ENCODE peak calls at places on chromosomes 5 and 9, in four cellular contexts. G, J, R and C are unnamed samples.

GRCh38 chr9:93955356-93956182 is 414 bp upstream of the BARX1 start:
- DNase-seq in G (no peak), J (no peak), R (peak; percentile 84), C (no peak)

GRCh38 chr5:150272531-150272930 is 17.0 kb downstream of the CAMK2A start:
- DNase-seq in G (peak; percentile 52), J (peak; percentile 72), R (peak; percentile 69), C (peak; percentile 50)

GRCh38 chr5:3853366-3853765 is 257.7 kb downstream of the IRX1 start:
- DNase-seq in G (no peak), J (no peak), R (no peak), C (no peak)

GRCh38 chr9:18480649-18481048 is 6.7 kb downstream of the ADAMTSL1 start:
- DNase-seq in G (peak; percentile 54), J (no peak), R (no peak), C (no peak)

GRCh38 chr9:114004221-114004716 is 73.8 kb downstream of the AMBP start:
- DNase-seq in G (no peak), J (no peak), R (peak; percentile 17), C (no peak)

GRCh38 chr9:135078361-135078821 is 9.1 kb upstream of the OLFM1 start:
- DNase-seq in G (no peak), J (no peak), R (peak; percentile 7), C (no peak)

GRCh38 chr5:74279244-74279643 is 361.3 kb downstream of the ENC1 start:
- DNase-seq in G (no peak), J (no peak), R (no peak), C (no peak)

GRCh38 chr9:6230037-6230778 is 14.6 kb downstream of the IL33 start:
- DNase-seq in G (peak; percentile 28), J (no peak), R (no peak), C (no peak)

GRCh38 chr9:95057121-95057520 is 260.4 kb downstream of the FANCC start:
- DNase-seq in G (peak; percentile 82), J (peak; percentile 60), R (no peak), C (no peak)

DNA sequence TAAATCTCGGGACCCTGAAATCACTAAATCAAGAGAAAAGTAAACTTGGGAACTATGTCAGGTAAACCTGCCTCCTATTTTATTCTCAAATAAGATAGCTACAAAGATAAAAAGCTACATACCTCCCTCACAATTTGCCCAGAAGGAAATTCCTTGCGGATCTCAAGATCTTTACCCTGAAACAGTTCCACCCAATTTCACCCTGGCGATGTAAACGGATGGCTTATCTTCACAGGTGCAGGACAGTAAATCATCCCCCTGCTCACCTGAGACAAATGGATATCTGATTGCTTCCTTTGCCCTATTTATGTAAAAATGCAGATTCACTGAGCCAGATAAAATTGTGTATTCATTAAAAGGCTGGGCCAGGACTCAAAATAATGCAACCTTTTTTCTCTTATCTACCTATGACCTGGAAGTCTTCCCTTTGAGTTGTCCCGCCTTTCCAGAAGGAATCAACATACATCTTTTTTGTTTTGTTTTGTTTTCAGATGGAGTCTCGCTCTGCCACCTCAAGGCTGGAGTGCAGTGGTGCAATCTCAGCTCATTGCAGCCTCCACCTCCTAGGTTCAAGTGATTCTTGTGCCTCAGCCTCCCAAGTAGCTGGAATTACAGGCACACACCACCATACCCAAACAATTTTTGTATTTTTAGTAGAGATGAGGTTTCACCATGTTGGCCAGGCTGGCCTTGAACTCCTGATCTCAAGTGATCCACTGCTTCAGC is 13.8 kb downstream of the TMEM267 start:
- DNase-seq in G (no peak), J (no peak), R (no peak), C (no peak)
- H3K9me3 ChIP-seq in G (peaks cover 3% of the 10 kb centered on the region), J (peaks cover 35% of the 10 kb centered on the region), R (no peaks in the 10 kb centered on the region), C (peaks cover 26% of the 10 kb centered on the region)

DNA sequence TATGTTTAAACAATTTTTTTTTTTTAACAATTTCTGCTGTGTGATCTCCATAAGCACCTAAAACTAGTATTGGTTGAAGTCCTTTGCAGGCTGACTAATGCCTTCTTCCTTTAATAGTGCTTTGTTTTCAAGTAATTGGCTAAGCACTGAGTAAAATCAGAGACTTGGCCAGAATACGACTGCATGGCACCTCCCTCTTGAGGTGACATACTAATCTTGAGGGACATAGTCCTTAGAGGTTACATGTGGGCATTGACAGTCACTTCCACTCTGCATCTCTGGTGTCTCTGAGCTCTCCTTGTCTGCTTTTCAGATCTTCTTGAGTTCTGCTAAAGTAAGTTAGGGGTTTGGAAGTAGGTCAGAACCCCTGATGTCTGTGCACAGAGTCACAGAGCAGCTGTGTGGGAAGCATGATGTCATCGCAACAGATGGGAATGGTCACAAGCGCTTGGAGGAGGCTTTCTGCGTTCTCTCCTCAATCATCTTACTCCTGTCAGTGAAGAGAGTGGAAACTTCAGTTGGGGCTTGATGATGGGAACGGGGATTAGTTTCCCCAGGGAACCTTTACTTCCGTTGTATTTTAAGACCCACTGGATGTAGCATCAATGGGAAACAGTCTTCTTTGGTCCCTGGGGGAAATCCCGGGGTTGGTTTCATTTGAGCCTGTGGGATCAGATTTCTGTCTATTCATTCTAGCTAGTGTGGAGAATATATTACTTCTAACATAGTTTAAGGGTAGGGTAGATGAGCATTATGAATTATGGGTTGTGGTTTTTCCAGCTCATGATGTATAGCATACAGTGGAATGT is 136.9 kb downstream of the ARHGAP26 start:
- DNase-seq in G (peak; percentile 96), J (peak; percentile 58), R (no peak), C (no peak)
- H2BK15ac ChIP-seq in G (no peak overlapping the region), J (no peak overlapping the region), R (peak overlapping the region; percentile 54), C (no peak overlapping the region)

GRCh38 chr9:133107961-133108793 is 12.9 kb downstream of the RALGDS start:
- DNase-seq in G (no peak), J (no peak), R (no peak), C (no peak)

GRCh38 chr9:133105461-133105770 is 15.6 kb downstream of the RALGDS start:
- DNase-seq in G (no peak), J (no peak), R (no peak), C (no peak)

GRCh38 chr9:133104718-133105460 is 16.2 kb downstream of the RALGDS start:
- DNase-seq in G (no peak), J (no peak), R (no peak), C (no peak)

GRCh38 chr9:133107245-133107722 is 13.8 kb downstream of the RALGDS start:
- DNase-seq in G (no peak), J (no peak), R (no peak), C (no peak)

DNA sequence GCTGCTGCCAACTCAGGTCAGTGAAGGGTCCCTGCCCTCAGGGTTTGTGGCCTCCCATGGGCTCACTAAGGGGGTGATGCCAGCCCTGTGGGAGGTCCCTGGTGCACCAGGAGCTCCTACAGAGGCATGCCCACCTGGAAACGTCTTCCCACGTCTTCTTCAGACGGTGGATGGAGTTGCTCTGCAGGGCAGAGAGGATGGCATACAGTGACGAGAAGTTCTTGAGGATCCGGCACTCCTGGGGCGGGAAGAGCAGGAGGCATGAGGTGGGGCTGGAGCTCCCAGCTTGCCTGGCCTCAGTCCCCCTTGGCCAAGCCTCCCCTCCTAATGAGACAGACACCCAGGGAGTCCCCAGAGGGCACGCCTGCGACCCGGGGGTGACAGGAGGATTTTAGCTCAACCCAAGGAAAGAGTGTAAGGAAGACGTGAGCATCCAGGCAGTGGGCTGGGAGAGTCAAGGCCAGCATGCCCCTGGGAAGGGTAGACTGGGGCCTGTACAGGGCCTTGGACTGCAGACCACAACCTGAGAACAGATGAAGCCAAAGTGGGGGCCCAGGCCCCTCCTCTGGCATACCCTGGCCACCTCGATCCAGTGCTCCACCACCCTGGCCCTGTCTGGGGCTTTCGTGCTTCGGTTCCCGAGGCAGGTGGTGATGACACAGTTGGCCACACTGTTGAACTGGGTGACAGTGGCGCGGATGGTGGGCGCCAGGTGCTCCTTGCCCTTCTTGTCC is 14.4 kb downstream of the RALGDS start:
- DNase-seq in G (no peak), J (no peak), R (no peak), C (no peak)
- H3K9me3 ChIP-seq in G (no peaks in the 10 kb centered on the region), J (no peaks in the 10 kb centered on the region), R (no peaks in the 10 kb centered on the region), C (peaks cover 2% of the 10 kb centered on the region)

GRCh38 chr5:174535691-174536090 is 188.7 kb upstream of the MSX2 start:
- DNase-seq in G (peak; percentile 45), J (peak; percentile 53), R (no peak), C (peak; percentile 21)
- H2BK15ac ChIP-seq in G (peak overlapping the region; percentile 27), J (no peak overlapping the region), R (no peak overlapping the region), C (no peak overlapping the region)

GRCh38 chr5:18876565-18876964 is 1111.4 kb downstream of the CDH18 start:
- DNase-seq in G (no peak), J (no peak), R (no peak), C (no peak)
- H3K9me3 ChIP-seq in G (peaks cover 2% of the 10 kb centered on the region), J (no peaks in the 10 kb centered on the region), R (no peaks in the 10 kb centered on the region), C (no peaks in the 10 kb centered on the region)

DNA sequence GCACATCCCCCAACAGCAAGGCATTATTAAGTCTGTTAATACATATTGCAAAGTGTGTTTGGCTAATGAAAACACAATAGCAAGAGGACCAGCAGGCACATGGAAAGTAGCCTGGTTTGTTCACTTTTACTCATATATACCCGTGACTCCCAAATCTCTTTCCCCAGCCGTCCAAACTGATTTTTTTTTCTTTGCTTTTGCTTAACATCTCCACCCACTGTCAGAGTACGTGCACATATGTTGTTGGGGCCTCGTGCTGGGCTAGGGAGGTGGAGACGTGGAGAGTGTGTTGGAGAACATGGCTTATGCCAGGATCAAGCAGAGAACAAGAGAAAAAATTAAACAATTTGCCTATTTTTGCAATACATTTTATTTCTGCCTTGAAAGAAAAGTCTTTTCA is 4.2 kb downstream of the MCTP1 start:
- DNase-seq in G (no peak), J (no peak), R (no peak), C (no peak)
- H2BK15ac ChIP-seq in G (no peak overlapping the region), J (no peak overlapping the region), R (no peak overlapping the region), C (no peak overlapping the region)

DNA sequence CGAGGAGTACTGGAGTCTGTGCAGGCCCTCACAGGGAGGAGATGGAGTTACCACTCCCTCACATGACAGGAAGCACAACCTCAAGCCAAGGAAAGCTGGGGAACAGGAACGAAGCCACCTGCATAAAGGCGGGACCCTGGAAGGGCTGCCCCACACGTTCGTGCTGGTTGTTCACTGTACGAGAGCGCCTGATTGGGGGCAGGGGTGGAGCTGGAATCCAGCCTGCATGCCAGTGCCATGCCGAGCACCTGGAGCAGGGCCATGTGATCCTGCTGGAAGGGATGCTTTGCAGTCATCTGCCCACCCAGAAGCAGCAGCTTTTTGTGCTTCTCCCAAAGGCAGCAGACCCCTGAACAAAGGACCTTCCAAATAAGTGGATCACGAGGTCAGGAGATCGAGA is 11.4 kb downstream of the GRM6 start:
- DNase-seq in G (no peak), J (no peak), R (no peak), C (no peak)
- H3K9me3 ChIP-seq in G (peaks cover 66% of the 10 kb centered on the region), J (peaks cover 42% of the 10 kb centered on the region), R (peaks cover 85% of the 10 kb centered on the region), C (peaks cover 57% of the 10 kb centered on the region)